ENCODE peak calls at places on chromosome 9, in six cellular contexts. F, H, Q, O, C and E are unnamed samples.

GRCh38 chr9:119026120-119026519 is 343.1 kb downstream of the BRINP1 start:
- DNase-seq in C (peak), F (peak), Q (peak), H (no peak), O (peak), E (no peak)

GRCh38 chr9:94821098-94821930 is 94.8 kb downstream of the AOPEP start:
- DNase-seq in O (no peak), F (no peak), C (no peak), Q (no peak), H (no peak), E (no peak)

GRCh38 chr9:105834404-105834803 is 140.1 kb downstream of the TMEM38B start:
- DNase-seq in O (no peak), H (no peak), F (no peak), Q (no peak), C (no peak), E (no peak)

GRCh38 chr9:70411930-70412677 is 2.4 kb downstream of the KLF9 start:
- DNase-seq in F (peak), O (peak), Q (peak), H (peak), C (peak), E (peak)

GRCh38 chr9:75893096-75893495 is 2.6 kb downstream of the PCSK5 start:
- DNase-seq in Q (no peak), H (no peak), F (no peak), C (no peak), O (no peak), E (no peak)

GRCh38 chr9:78783743-78784142 is 486.8 kb downstream of the PSAT1 start:
- DNase-seq in F (no peak), O (no peak), H (no peak), Q (no peak), C (no peak), E (no peak)

GRCh38 chr9:136754059-136754572 is 3.9 kb downstream of the LCN8 start:
- DNase-seq in H (no peak), C (peak), O (no peak), F (no peak), Q (no peak), E (no peak)

GRCh38 chr9:87324613-87325194 is 173.0 kb upstream of the DAPK1 start:
- DNase-seq in O (no peak), C (no peak), H (peak), Q (no peak), F (no peak), E (peak)

GRCh38 chr9:94809778-94810177 is 83.3 kb downstream of the AOPEP start:
- DNase-seq in F (no peak), C (no peak), Q (no peak), H (no peak), O (no peak), E (no peak)

GRCh38 chr9:133274236-133275104 is 531 bp downstream of the ABO start:
- DNase-seq in F (no peak), O (no peak), Q (peak), H (no peak), C (peak), E (no peak)

GRCh38 chr9:109453210-109453842 is 44.8 kb downstream of the PTPN3 start:
- DNase-seq in Q (no peak), O (peak), H (no peak), F (no peak), C (no peak), E (peak)

GRCh38 chr9:123586140-123586735 is 230.2 kb downstream of the CRB2 start:
- DNase-seq in O (no peak), H (no peak), C (no peak), F (no peak), Q (no peak), E (no peak)

GRCh38 chr9:121714075-121714705 is 62.8 kb downstream of the DAB2IP start:
- DNase-seq in Q (no peak), O (no peak), F (no peak), C (no peak), H (no peak), E (no peak)

GRCh38 chr9:135884328-135885035 is 22.9 kb downstream of the CAMSAP1 start:
- DNase-seq in O (no peak), F (no peak), Q (no peak), C (no peak), H (no peak), E (peak)

GRCh38 chr9:126228779-126229444 is 97.7 kb upstream of the MVB12B start:
- DNase-seq in H (peak), O (peak), C (peak), Q (peak), F (peak), E (peak)

GRCh38 chr9:127802576-127803443 is at the start of gene FPGS:
- DNase-seq in O (peak), F (peak), C (peak), Q (peak), H (peak), E (peak)
- TF ChIP-seq POLR2A in O (peak), F (no peak), C (no peak), Q (peak), H (no peak), E (peak)

GRCh38 chr9:35689601-35690446 is at the start of gene TPM2:
- DNase-seq in H (peak), O (peak), Q (peak), F (peak), C (peak), E (peak)
- TF ChIP-seq POLR2A in H (peak), O (no peak), Q (peak), F (peak), C (peak), E (peak)

DNA sequence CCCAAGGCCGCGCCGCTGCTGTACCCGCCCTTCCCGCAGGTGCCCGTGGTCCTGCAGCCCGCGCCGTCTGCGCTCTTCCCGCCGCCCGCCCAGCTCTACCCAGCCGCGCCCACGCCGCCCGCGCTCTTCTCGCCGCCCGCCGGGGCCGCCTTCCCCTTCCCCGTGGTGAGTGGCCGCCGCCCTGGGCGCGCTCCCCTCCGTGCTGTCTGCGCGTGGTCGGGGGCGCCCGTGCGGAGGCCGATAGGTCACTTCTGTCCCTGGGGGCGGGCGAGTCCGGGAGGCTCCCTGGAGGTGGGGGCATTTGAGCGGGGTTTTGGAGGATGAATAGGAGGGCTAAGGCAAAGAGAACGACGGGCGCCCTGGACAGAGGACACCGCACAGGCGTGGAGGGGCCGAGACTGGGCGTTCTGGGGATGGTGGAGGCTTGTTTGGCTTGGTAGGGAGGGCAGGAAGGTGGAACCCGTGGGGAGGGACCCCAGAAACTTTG is 9.6 kb downstream of the PRRT1B start:
- DNase-seq in F (no peak), C (no peak), Q (no peak), O (no peak), H (no peak), E (no peak)
- TF ChIP-seq POLR2A in F (no peak), C (no peak), Q (no peak), O (no peak), H (no peak), E (no peak)

GRCh38 chr9:14097666-14098065 is 216.3 kb downstream of the NFIB start:
- DNase-seq in C (no peak), Q (no peak), F (no peak), O (no peak), H (no peak), E (no peak)
- TF ChIP-seq POLR2A in C (no peak), Q (no peak), F (no peak), O (no peak), H (no peak), E (no peak)

GRCh38 chr9:21994996-21995651 is 533 bp downstream of the CDKN2B-AS1 start:
- DNase-seq in H (peak), F (no peak), C (peak), O (peak), Q (peak), E (no peak)
- TF ChIP-seq POLR2A in H (no peak), F (no peak), C (no peak), O (no peak), Q (no peak), E (no peak)